ENCODE peak calls at places on chromosomes 11 and 22, in eight cellular contexts. Z, K, X, J, L, P, C and T are unnamed samples.

GRCh38 chr11:60926500-60926899 is 2.2 kb downstream of the TMEM132A start:
- DNase-seq in Z (no peak), L (no peak), J (no peak), K (no peak), X (no peak), P (no peak), C (no peak), T (no peak)

GRCh38 chr11:67452141-67452952 is at the start of gene GPR152:
- DNase-seq in X (no peak), J (no peak), C (peak), L (no peak), P (no peak), K (no peak), Z (peak), T (no peak)

GRCh38 chr11:63274776-63275175 is 31.4 kb upstream of the SLC22A25 start:
- DNase-seq in L (no peak), P (no peak), Z (no peak), X (no peak), J (no peak), C (no peak), K (peak), T (no peak)

GRCh38 chr22:46044718-46045458 is 67.9 kb upstream of the WNT7B start:
- DNase-seq in C (no peak), Z (peak), L (no peak), P (peak), J (no peak), X (peak), K (no peak), T (no peak)

GRCh38 chr11:64523456-64524187 is 67.4 kb upstream of the SLC22A12 start:
- DNase-seq in L (no peak), Z (no peak), K (no peak), X (no peak), P (no peak), J (no peak), C (no peak), T (no peak)

GRCh38 chr11:69012092-69013008 is 696 bp downstream of the MRGPRF start:
- DNase-seq in Z (no peak), C (no peak), L (no peak), J (no peak), K (no peak), X (peak), P (no peak), T (no peak)

GRCh38 chr11:62694455-62695167 is 5.3 kb upstream of the LRRN4CL start:
- DNase-seq in C (peak), P (peak), L (peak), Z (peak), X (peak), J (peak), K (peak), T (peak)

GRCh38 chr11:102469196-102469821 is 16.7 kb upstream of the TMEM123 start:
- DNase-seq in C (peak), P (no peak), X (peak), Z (no peak), J (no peak), K (peak), L (no peak), T (no peak)

GRCh38 chr11:102798012-102798746 is at the start of gene MMP1:
- DNase-seq in J (no peak), C (no peak), X (peak), Z (no peak), L (no peak), K (peak), P (no peak), T (peak)

GRCh38 chr11:123702137-123702536 is 39.3 kb downstream of the ZNF202 start:
- DNase-seq in C (no peak), X (peak), J (no peak), K (no peak), Z (no peak), L (no peak), P (no peak), T (no peak)

GRCh38 chr22:25357606-25358420 is 138.4 kb downstream of the CRYBB2 start:
- DNase-seq in C (no peak), L (no peak), J (no peak), Z (no peak), P (no peak), K (no peak), X (no peak), T (no peak)

GRCh38 chr11:31509412-31510345 is at the start of the genes ELP4 and IMMP1L:
- DNase-seq in C (peak), Z (peak), K (peak), X (peak), J (peak), P (peak), L (peak), T (peak)
- H3K27ac ChIP-seq in C (peak), Z (peak), K (peak), X (peak), J (peak), P (peak), L (peak), T (peak)

GRCh38 chr11:117097567-117098268 is 510 bp downstream of the SIK3 start:
- DNase-seq in Z (peak), P (peak), J (peak), K (peak), L (peak), C (peak), X (no peak), T (no peak)

GRCh38 chr11:117096973-117097566 is 1.2 kb downstream of the SIK3 start:
- DNase-seq in L (no peak), K (no peak), Z (no peak), P (no peak), J (no peak), C (no peak), X (no peak), T (no peak)

GRCh38 chr11:117096140-117096972 is 1.9 kb downstream of the SIK3 start:
- DNase-seq in X (no peak), P (peak), K (no peak), L (peak), Z (no peak), C (no peak), J (peak), T (no peak)

GRCh38 chr11:117098269-117099231 is at the start of gene SIK3:
- DNase-seq in X (peak), K (peak), J (peak), Z (peak), P (peak), L (peak), C (peak), T (peak)

DNA sequence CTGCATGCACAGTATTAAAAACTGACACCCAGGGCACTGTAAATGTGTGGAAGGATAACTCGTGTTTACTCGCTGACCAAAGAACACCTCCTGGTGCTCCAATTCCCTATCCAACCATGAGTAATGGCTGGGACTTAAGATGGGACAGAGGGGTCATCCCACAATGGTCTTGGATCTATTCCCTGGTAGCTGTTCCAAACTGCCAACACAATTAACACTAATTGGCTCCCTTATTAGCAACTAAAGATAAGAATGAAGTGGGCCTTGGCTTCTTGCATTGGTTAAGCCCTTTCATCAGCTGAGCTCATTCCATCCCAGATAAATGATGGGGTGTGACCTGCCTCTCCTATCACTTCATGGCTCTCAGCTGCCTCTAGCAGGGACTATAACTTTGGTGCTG is 1.5 kb upstream of the SIK3 start:
- DNase-seq in K (no peak), Z (no peak), J (no peak), L (no peak), X (no peak), P (no peak), C (no peak), T (no peak)
- H3K27ac ChIP-seq in K (peak), Z (peak), J (peak), L (peak), X (peak), P (peak), C (peak), T (no peak)

GRCh38 chr11:23540101-23540561 is 679.9 kb upstream of the CCDC179 start:
- DNase-seq in X (peak), P (no peak), J (peak), K (peak), C (peak), L (no peak), Z (no peak), T (peak)

GRCh38 chr11:23542816-23543215 is 682.5 kb upstream of the CCDC179 start:
- DNase-seq in L (no peak), K (no peak), P (no peak), J (no peak), X (no peak), Z (no peak), C (no peak), T (no peak)

GRCh38 chr11:23542171-23542570 is 681.9 kb upstream of the CCDC179 start:
- DNase-seq in K (no peak), P (no peak), L (no peak), J (no peak), X (no peak), C (no peak), Z (no peak), T (no peak)

GRCh38 chr11:23539556-23539955 is 679.3 kb upstream of the CCDC179 start:
- DNase-seq in J (no peak), X (no peak), K (no peak), P (no peak), L (no peak), C (no peak), Z (no peak), T (no peak)

GRCh38 chr11:23543651-23544216 is 683.5 kb upstream of the CCDC179 start:
- DNase-seq in J (no peak), L (no peak), X (no peak), K (no peak), P (no peak), C (no peak), Z (no peak), T (no peak)
- H3K27ac ChIP-seq in J (no peak), L (no peak), X (no peak), K (no peak), P (no peak), C (no peak), Z (no peak), T (no peak)

GRCh38 chr22:19904881-19905618 is 36.5 kb upstream of the COMT start:
- DNase-seq in L (no peak), Z (no peak), X (no peak), K (no peak), C (no peak), J (no peak), P (no peak), T (no peak)

GRCh38 chr22:19903031-19903430 is 38.5 kb upstream of the COMT start:
- DNase-seq in K (no peak), X (no peak), Z (no peak), J (no peak), P (no peak), C (no peak), L (no peak), T (no peak)

GRCh38 chr22:19904174-19904856 is 37.3 kb upstream of the COMT start:
- DNase-seq in Z (no peak), J (no peak), P (no peak), L (no peak), C (no peak), X (no peak), K (no peak), T (no peak)

GRCh38 chr22:19902245-19902699 is 39.3 kb upstream of the COMT start:
- DNase-seq in K (no peak), X (no peak), P (no peak), J (no peak), L (no peak), C (no peak), Z (no peak), T (no peak)

DNA sequence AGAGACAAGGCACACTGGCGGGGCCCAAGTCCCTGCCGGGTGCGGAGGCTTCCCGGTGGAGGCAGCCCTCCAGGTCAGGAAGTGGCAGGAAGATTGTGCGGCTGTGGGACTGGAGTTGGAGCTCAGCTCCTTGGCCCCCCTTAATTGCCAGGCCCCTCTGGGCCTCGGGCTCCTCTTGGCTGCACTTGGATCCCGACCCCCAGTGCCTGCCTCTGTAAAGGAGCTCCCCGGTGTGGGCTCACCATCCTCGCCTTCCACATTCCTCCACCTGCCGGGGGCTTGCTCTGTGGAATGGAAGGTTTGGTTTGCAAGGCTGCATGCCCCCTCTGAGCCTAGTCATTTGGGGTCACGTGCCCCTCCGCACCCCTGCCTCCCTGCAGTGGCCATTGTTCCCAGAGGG is 38.1 kb upstream of the COMT start:
- DNase-seq in J (no peak), X (no peak), Z (no peak), L (no peak), K (no peak), P (no peak), C (no peak), T (no peak)
- H3K27ac ChIP-seq in J (no peak), X (no peak), Z (no peak), L (no peak), K (no peak), P (no peak), C (no peak), T (no peak)

DNA sequence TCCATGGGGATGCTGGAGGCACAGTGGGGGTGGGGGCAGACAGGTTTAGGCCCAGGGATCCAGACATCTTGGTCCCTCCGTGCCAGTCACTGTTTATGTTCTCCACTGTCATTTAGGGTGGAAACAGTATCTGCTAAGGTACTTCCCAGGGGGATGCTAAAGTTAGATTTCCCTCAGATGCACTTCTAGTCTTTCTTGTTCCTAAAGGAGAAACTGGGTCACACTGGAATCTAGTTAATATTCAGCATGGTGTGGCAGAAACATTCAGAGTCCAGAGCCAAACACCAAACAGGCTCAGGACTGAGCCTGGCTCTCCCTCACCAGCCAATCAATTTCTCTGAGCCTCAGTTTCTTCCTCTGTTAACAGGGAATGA is 83.4 kb upstream of the PLET1 start:
- DNase-seq in J (no peak), Z (no peak), X (no peak), P (no peak), C (no peak), K (no peak), L (no peak), T (no peak)
- H3K27ac ChIP-seq in J (no peak), Z (peak), X (no peak), P (no peak), C (no peak), K (no peak), L (no peak), T (no peak)

GRCh38 chr11:2741377-2742131 is 41.8 kb upstream of the KCNQ1OT1 start:
- DNase-seq in P (no peak), L (no peak), C (no peak), Z (no peak), X (peak), J (no peak), K (peak), T (peak)
- H3K27ac ChIP-seq in P (peak), L (no peak), C (no peak), Z (peak), X (peak), J (no peak), K (no peak), T (no peak)